ENCODE peak calls at places on chromosome 9, in ten cellular contexts. One of them, this sample, is unnamed.
A peak's percentile ranks its signal among the peaks of the same experiment; 100 is the strongest.

GRCh38 chr9:116494815-116495634 is 192.1 kb upstream of the TRIM32 start:
- DNase-seq in Jurkat, Clone E6-1: peak; percentile 18
- DNase-seq in IMR-90: no peak
- DNase-seq in upper lobe of left lung: peak; percentile 24
- DNase-seq in NB4: peak; percentile 27
- DNase-seq in AG04449: no peak
- DNase-seq in uterus: no peak
- DNase-seq in cardiac muscle cell: peak; percentile 52
- DNase-seq in fibroblast of pulmonary artery: no peak
- DNase-seq in mucosa of descending colon: peak; percentile 75
- DNase-seq in this sample: no peak

GRCh38 chr9:93184439-93185221 is 691 bp downstream of the WNK2 start:
- DNase-seq in Jurkat, Clone E6-1: no peak
- DNase-seq in IMR-90: no peak
- DNase-seq in upper lobe of left lung: no peak
- DNase-seq in NB4: no peak
- DNase-seq in AG04449: no peak
- DNase-seq in uterus: no peak
- DNase-seq in cardiac muscle cell: peak; percentile 39
- DNase-seq in fibroblast of pulmonary artery: no peak
- DNase-seq in mucosa of descending colon: peak; percentile 25
- DNase-seq in this sample: peak; percentile 91

GRCh38 chr9:123081824-123082223 is 48.4 kb downstream of the GPR21 start:
- DNase-seq in Jurkat, Clone E6-1: peak; percentile 37
- DNase-seq in IMR-90: peak; percentile 55
- DNase-seq in upper lobe of left lung: no peak
- DNase-seq in NB4: peak; percentile 46
- DNase-seq in AG04449: no peak
- DNase-seq in uterus: no peak
- DNase-seq in cardiac muscle cell: peak; percentile 41
- DNase-seq in fibroblast of pulmonary artery: peak; percentile 63
- DNase-seq in mucosa of descending colon: peak; percentile 37
- DNase-seq in this sample: no peak

GRCh38 chr9:3993783-3994182 is 306.1 kb downstream of the GLIS3 start:
- DNase-seq in Jurkat, Clone E6-1: no peak
- DNase-seq in IMR-90: no peak
- DNase-seq in upper lobe of left lung: no peak
- DNase-seq in NB4: no peak
- DNase-seq in AG04449: no peak
- DNase-seq in uterus: no peak
- DNase-seq in cardiac muscle cell: no peak
- DNase-seq in fibroblast of pulmonary artery: no peak
- DNase-seq in mucosa of descending colon: no peak
- DNase-seq in this sample: no peak

GRCh38 chr9:113993838-113994540 is 84.1 kb downstream of the AMBP start:
- DNase-seq in Jurkat, Clone E6-1: peak; percentile 4
- DNase-seq in IMR-90: peak; percentile 67
- DNase-seq in upper lobe of left lung: peak; percentile 91
- DNase-seq in NB4: no peak
- DNase-seq in AG04449: no peak
- DNase-seq in uterus: peak; percentile 62
- DNase-seq in cardiac muscle cell: no peak
- DNase-seq in fibroblast of pulmonary artery: peak; percentile 90
- DNase-seq in mucosa of descending colon: peak; percentile 72
- DNase-seq in this sample: no peak

GRCh38 chr9:21153688-21154608 is 12.3 kb upstream of the IFNW1 start:
- DNase-seq in Jurkat, Clone E6-1: no peak
- DNase-seq in IMR-90: peak; percentile 1
- DNase-seq in upper lobe of left lung: no peak
- DNase-seq in NB4: peak; percentile 91
- DNase-seq in AG04449: no peak
- DNase-seq in uterus: no peak
- DNase-seq in cardiac muscle cell: peak; percentile 23
- DNase-seq in fibroblast of pulmonary artery: peak; percentile 31
- DNase-seq in mucosa of descending colon: peak; percentile 10
- DNase-seq in this sample: peak; percentile 31

GRCh38 chr9:8713149-8713856 is 913.7 kb upstream of the DMAC1 start:
- DNase-seq in Jurkat, Clone E6-1: no peak
- DNase-seq in IMR-90: no peak
- DNase-seq in upper lobe of left lung: no peak
- DNase-seq in NB4: no peak
- DNase-seq in AG04449: no peak
- DNase-seq in uterus: no peak
- DNase-seq in cardiac muscle cell: no peak
- DNase-seq in fibroblast of pulmonary artery: no peak
- DNase-seq in mucosa of descending colon: no peak
- DNase-seq in this sample: no peak

GRCh38 chr9:89786650-89787049 is 181.8 kb downstream of the GADD45G start:
- DNase-seq in Jurkat, Clone E6-1: no peak
- DNase-seq in IMR-90: no peak
- DNase-seq in upper lobe of left lung: peak; percentile 56
- DNase-seq in NB4: peak; percentile 13
- DNase-seq in AG04449: no peak
- DNase-seq in uterus: no peak
- DNase-seq in cardiac muscle cell: no peak
- DNase-seq in fibroblast of pulmonary artery: peak; percentile 25
- DNase-seq in mucosa of descending colon: peak; percentile 71
- DNase-seq in this sample: no peak

GRCh38 chr9:121992571-121993212 is 100.4 kb downstream of the TTLL11 start:
- DNase-seq in Jurkat, Clone E6-1: peak; percentile 73
- DNase-seq in IMR-90: peak; percentile 82
- DNase-seq in upper lobe of left lung: peak; percentile 55
- DNase-seq in NB4: peak; percentile 72
- DNase-seq in AG04449: peak; percentile 21
- DNase-seq in uterus: peak; percentile 59
- DNase-seq in cardiac muscle cell: peak; percentile 91
- DNase-seq in fibroblast of pulmonary artery: peak; percentile 85
- DNase-seq in mucosa of descending colon: peak; percentile 74
- DNase-seq in this sample: peak; percentile 77

GRCh38 chr9:134811673-134812668 is 68.6 kb upstream of the FCN2 start:
- DNase-seq in Jurkat, Clone E6-1: no peak
- DNase-seq in IMR-90: peak; percentile 96
- DNase-seq in upper lobe of left lung: no peak
- DNase-seq in NB4: no peak
- DNase-seq in AG04449: peak; percentile 94
- DNase-seq in uterus: no peak
- DNase-seq in cardiac muscle cell: no peak
- DNase-seq in fibroblast of pulmonary artery: peak; percentile 49
- DNase-seq in mucosa of descending colon: peak; percentile 29
- DNase-seq in this sample: no peak

GRCh38 chr9:19231126-19232035 is 888 bp downstream of the DENND4C start:
- DNase-seq in Jurkat, Clone E6-1: no peak
- DNase-seq in IMR-90: peak; percentile 17
- DNase-seq in upper lobe of left lung: peak; percentile 25
- DNase-seq in NB4: peak; percentile 58
- DNase-seq in AG04449: no peak
- DNase-seq in uterus: no peak
- DNase-seq in cardiac muscle cell: peak; percentile 28
- DNase-seq in fibroblast of pulmonary artery: peak; percentile 14
- DNase-seq in mucosa of descending colon: peak; percentile 44
- DNase-seq in this sample: peak; percentile 78

GRCh38 chr9:100351508-100351907 is 1.2 kb downstream of the TEX10 start:
- DNase-seq in Jurkat, Clone E6-1: no peak
- DNase-seq in IMR-90: no peak
- DNase-seq in upper lobe of left lung: no peak
- DNase-seq in NB4: no peak
- DNase-seq in AG04449: no peak
- DNase-seq in uterus: no peak
- DNase-seq in cardiac muscle cell: no peak
- DNase-seq in fibroblast of pulmonary artery: no peak
- DNase-seq in mucosa of descending colon: no peak
- DNase-seq in this sample: no peak

GRCh38 chr9:33159058-33159759 is 7.9 kb downstream of the B4GALT1 start:
- DNase-seq in Jurkat, Clone E6-1: no peak
- DNase-seq in IMR-90: peak; percentile 35
- DNase-seq in upper lobe of left lung: peak; percentile 80
- DNase-seq in NB4: peak; percentile 91
- DNase-seq in AG04449: no peak
- DNase-seq in uterus: peak; percentile 73
- DNase-seq in cardiac muscle cell: no peak
- DNase-seq in fibroblast of pulmonary artery: peak; percentile 80
- DNase-seq in mucosa of descending colon: peak; percentile 84
- DNase-seq in this sample: no peak

GRCh38 chr9:122263699-122264349 is 816 bp downstream of the RBM18 start:
- DNase-seq in Jurkat, Clone E6-1: no peak
- DNase-seq in IMR-90: peak; percentile 13
- DNase-seq in upper lobe of left lung: no peak
- DNase-seq in NB4: peak; percentile 30
- DNase-seq in AG04449: no peak
- DNase-seq in uterus: no peak
- DNase-seq in cardiac muscle cell: no peak
- DNase-seq in fibroblast of pulmonary artery: peak; percentile 25
- DNase-seq in mucosa of descending colon: peak; percentile 19
- DNase-seq in this sample: no peak

GRCh38 chr9:35731415-35732184 is 395 bp downstream of the TLN1 start:
- DNase-seq in Jurkat, Clone E6-1: no peak
- DNase-seq in IMR-90: no peak
- DNase-seq in upper lobe of left lung: no peak
- DNase-seq in NB4: peak; percentile 27
- DNase-seq in AG04449: no peak
- DNase-seq in uterus: no peak
- DNase-seq in cardiac muscle cell: no peak
- DNase-seq in fibroblast of pulmonary artery: no peak
- DNase-seq in mucosa of descending colon: no peak
- DNase-seq in this sample: no peak

GRCh38 chr9:35736201-35736633 is 3.8 kb downstream of the CREB3 start:
- DNase-seq in Jurkat, Clone E6-1: peak; percentile 73
- DNase-seq in IMR-90: peak; percentile 79
- DNase-seq in upper lobe of left lung: peak; percentile 69
- DNase-seq in NB4: peak; percentile 72
- DNase-seq in AG04449: no peak
- DNase-seq in uterus: no peak
- DNase-seq in cardiac muscle cell: peak; percentile 72
- DNase-seq in fibroblast of pulmonary artery: peak; percentile 88
- DNase-seq in mucosa of descending colon: peak; percentile 80
- DNase-seq in this sample: peak; percentile 84

GRCh38 chr9:35732185-35733108 is at the start of the genes CREB3 and TLN1:
- DNase-seq in Jurkat, Clone E6-1: peak; percentile 96
- DNase-seq in IMR-90: peak; percentile 99
- DNase-seq in upper lobe of left lung: peak; percentile 99
- DNase-seq in NB4: peak; percentile 97
- DNase-seq in AG04449: peak; percentile 96
- DNase-seq in uterus: peak; percentile 99
- DNase-seq in cardiac muscle cell: peak; percentile 98
- DNase-seq in fibroblast of pulmonary artery: peak; percentile 99
- DNase-seq in mucosa of descending colon: peak; percentile 97
- DNase-seq in this sample: peak; percentile 97

GRCh38 chr9:35733109-35733541 is 659 bp downstream of the CREB3 start:
- DNase-seq in Jurkat, Clone E6-1: no peak
- DNase-seq in IMR-90: peak; percentile 75
- DNase-seq in upper lobe of left lung: no peak
- DNase-seq in NB4: peak; percentile 51
- DNase-seq in AG04449: peak; percentile 45
- DNase-seq in uterus: no peak
- DNase-seq in cardiac muscle cell: peak; percentile 54
- DNase-seq in fibroblast of pulmonary artery: peak; percentile 61
- DNase-seq in mucosa of descending colon: peak; percentile 56
- DNase-seq in this sample: peak; percentile 86

DNA sequence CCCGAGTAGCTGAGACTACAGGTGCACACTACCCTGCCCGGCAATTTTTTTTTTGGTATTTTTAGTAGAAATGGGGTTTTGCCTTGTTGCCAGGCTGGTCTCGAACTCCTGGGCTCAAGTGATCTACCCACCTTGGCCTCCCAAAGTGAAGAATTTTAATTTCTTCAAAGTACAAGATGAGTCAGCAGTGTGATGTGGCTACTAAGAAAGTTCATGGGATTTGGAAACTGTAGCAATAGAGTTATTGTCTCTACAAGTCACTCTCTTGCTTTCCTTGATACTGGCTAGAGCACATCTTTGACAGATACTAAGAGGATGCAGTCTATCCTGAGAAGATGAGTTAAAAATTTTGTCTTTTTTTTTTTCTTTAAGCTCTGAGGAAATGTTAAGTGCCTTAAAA is 1.6 kb downstream of the CREB3 start:
- DNase-seq in Jurkat, Clone E6-1: no peak
- DNase-seq in IMR-90: peak; percentile 31
- DNase-seq in upper lobe of left lung: no peak
- DNase-seq in NB4: no peak
- DNase-seq in AG04449: no peak
- DNase-seq in uterus: no peak
- DNase-seq in cardiac muscle cell: no peak
- DNase-seq in fibroblast of pulmonary artery: no peak
- DNase-seq in mucosa of descending colon: no peak
- DNase-seq in this sample: no peak
- H3K4me3 ChIP-seq in Jurkat, Clone E6-1: no peak overlapping the region
- H3K4me3 ChIP-seq in IMR-90: no peak overlapping the region
- H3K4me3 ChIP-seq in upper lobe of left lung: no peak overlapping the region
- H3K4me3 ChIP-seq in NB4: no peak overlapping the region
- H3K4me3 ChIP-seq in AG04449: peak overlapping the region; percentile 1
- H3K4me3 ChIP-seq in uterus: no peak overlapping the region
- H3K4me3 ChIP-seq in cardiac muscle cell: no peak overlapping the region
- H3K4me3 ChIP-seq in fibroblast of pulmonary artery: no peak overlapping the region
- H3K4me3 ChIP-seq in mucosa of descending colon: no peak overlapping the region
- H3K4me3 ChIP-seq in this sample: no peak overlapping the region

DNA sequence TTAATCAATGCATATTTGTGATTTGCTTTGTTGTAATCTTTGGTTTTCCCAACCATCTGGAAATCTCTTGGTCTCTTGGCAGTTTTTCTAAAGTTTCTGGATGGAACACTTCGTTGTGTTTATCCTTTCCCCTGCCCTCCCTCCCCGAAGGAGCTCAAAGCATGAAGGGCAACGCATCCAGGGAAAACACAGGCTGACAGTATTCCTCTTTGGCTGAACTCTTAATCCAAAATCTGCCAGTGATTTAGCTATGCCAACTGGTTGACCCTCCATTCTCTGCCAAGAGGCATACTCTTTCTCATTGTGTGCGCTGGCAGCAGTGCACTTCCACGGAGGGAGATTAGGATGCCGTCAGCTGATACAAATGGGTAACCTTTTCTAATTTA is 20.5 kb downstream of the ZBTB34 start:
- DNase-seq in Jurkat, Clone E6-1: no peak
- DNase-seq in IMR-90: no peak
- DNase-seq in upper lobe of left lung: no peak
- DNase-seq in NB4: no peak
- DNase-seq in AG04449: no peak
- DNase-seq in uterus: no peak
- DNase-seq in cardiac muscle cell: no peak
- DNase-seq in fibroblast of pulmonary artery: no peak
- DNase-seq in mucosa of descending colon: no peak
- DNase-seq in this sample: no peak
- H3K4me3 ChIP-seq in Jurkat, Clone E6-1: no peak overlapping the region
- H3K4me3 ChIP-seq in IMR-90: no peak overlapping the region
- H3K4me3 ChIP-seq in upper lobe of left lung: no peak overlapping the region
- H3K4me3 ChIP-seq in NB4: no peak overlapping the region
- H3K4me3 ChIP-seq in AG04449: no peak overlapping the region
- H3K4me3 ChIP-seq in uterus: no peak overlapping the region
- H3K4me3 ChIP-seq in cardiac muscle cell: no peak overlapping the region
- H3K4me3 ChIP-seq in fibroblast of pulmonary artery: no peak overlapping the region
- H3K4me3 ChIP-seq in mucosa of descending colon: no peak overlapping the region
- H3K4me3 ChIP-seq in this sample: no peak overlapping the region

GRCh38 chr9:115204827-115205506 is 87.0 kb upstream of the TNC start:
- DNase-seq in Jurkat, Clone E6-1: no peak
- DNase-seq in IMR-90: peak; percentile 95
- DNase-seq in upper lobe of left lung: no peak
- DNase-seq in NB4: peak; percentile 24
- DNase-seq in AG04449: peak; percentile 85
- DNase-seq in uterus: no peak
- DNase-seq in cardiac muscle cell: no peak
- DNase-seq in fibroblast of pulmonary artery: peak; percentile 77
- DNase-seq in mucosa of descending colon: no peak
- DNase-seq in this sample: no peak
- H3K4me3 ChIP-seq in Jurkat, Clone E6-1: no peak overlapping the region
- H3K4me3 ChIP-seq in IMR-90: no peak overlapping the region
- H3K4me3 ChIP-seq in upper lobe of left lung: no peak overlapping the region
- H3K4me3 ChIP-seq in NB4: no peak overlapping the region
- H3K4me3 ChIP-seq in AG04449: no peak overlapping the region
- H3K4me3 ChIP-seq in uterus: no peak overlapping the region
- H3K4me3 ChIP-seq in cardiac muscle cell: no peak overlapping the region
- H3K4me3 ChIP-seq in fibroblast of pulmonary artery: no peak overlapping the region
- H3K4me3 ChIP-seq in mucosa of descending colon: no peak overlapping the region
- H3K4me3 ChIP-seq in this sample: no peak overlapping the region

GRCh38 chr9:98438701-98439100 is 183.3 kb upstream of the TBC1D2 start:
- DNase-seq in Jurkat, Clone E6-1: no peak
- DNase-seq in IMR-90: peak; percentile 71
- DNase-seq in upper lobe of left lung: no peak
- DNase-seq in NB4: no peak
- DNase-seq in AG04449: no peak
- DNase-seq in uterus: no peak
- DNase-seq in cardiac muscle cell: no peak
- DNase-seq in fibroblast of pulmonary artery: no peak
- DNase-seq in mucosa of descending colon: no peak
- DNase-seq in this sample: no peak
- H3K4me3 ChIP-seq in Jurkat, Clone E6-1: no peak overlapping the region
- H3K4me3 ChIP-seq in IMR-90: no peak overlapping the region
- H3K4me3 ChIP-seq in upper lobe of left lung: no peak overlapping the region
- H3K4me3 ChIP-seq in NB4: no peak overlapping the region
- H3K4me3 ChIP-seq in AG04449: no peak overlapping the region
- H3K4me3 ChIP-seq in uterus: no peak overlapping the region
- H3K4me3 ChIP-seq in cardiac muscle cell: no peak overlapping the region
- H3K4me3 ChIP-seq in fibroblast of pulmonary artery: no peak overlapping the region
- H3K4me3 ChIP-seq in mucosa of descending colon: no peak overlapping the region
- H3K4me3 ChIP-seq in this sample: no peak overlapping the region